ENCODE peak calls at places on chromosomes 16 and 17, in six cellular contexts. P is GM12892, R is GM12878, N is K562, T is H1, G is HepG2. D is an unnamed sample.

GRCh38 chr16:11682655-11683096 is 14.4 kb downstream of the SNN start:
- DNase-seq in P (no peak), T (no peak), N (no peak), G (no peak), R (no peak), D (no peak)

GRCh38 chr16:87317766-87318121 is 552 bp upstream of the C16orf95 start:
- DNase-seq in N (no peak), G (peak), R (no peak), P (peak), T (no peak), D (no peak)

GRCh38 chr17:28864991-28865849 is 10.4 kb downstream of the ERAL1 start:
- DNase-seq in R (no peak), G (peak), P (no peak), N (peak), T (no peak), D (no peak)

GRCh38 chr17:14805348-14805747 is 459.8 kb downstream of the PMP22 start:
- DNase-seq in R (no peak), T (no peak), P (no peak), N (no peak), G (peak), D (no peak)

GRCh38 chr17:47632991-47633390 is 16.7 kb upstream of the KPNB1 start:
- DNase-seq in R (no peak), P (no peak), T (no peak), G (no peak), N (no peak), D (no peak)

GRCh38 chr17:7021993-7022778 is 664 bp upstream of the BCL6B start:
- DNase-seq in N (peak), R (no peak), T (peak), P (peak), G (no peak), D (peak)

GRCh38 chr16:11743308-11744074 is 834 bp upstream of the TXNDC11 start:
- DNase-seq in T (no peak), P (no peak), G (peak), N (no peak), R (no peak), D (no peak)

GRCh38 chr17:34125010-34125409 is 130.1 kb upstream of the CCL2 start:
- DNase-seq in N (no peak), R (no peak), P (no peak), T (peak), G (no peak), D (no peak)

GRCh38 chr17:17351901-17352781 is 49.0 kb downstream of the NT5M start:
- DNase-seq in T (no peak), R (no peak), N (peak), G (peak), P (no peak), D (no peak)

GRCh38 chr16:23999663-24000062 is 163.9 kb downstream of the PRKCB start:
- DNase-seq in T (no peak), N (no peak), R (peak), P (no peak), G (no peak), D (no peak)

GRCh38 chr17:47192549-47192948 is 3.5 kb upstream of the CDC27 start:
- DNase-seq in R (peak), N (no peak), T (no peak), G (no peak), P (no peak), D (no peak)

GRCh38 chr16:89334461-89334860 is 117.0 kb downstream of the ZNF778 start:
- DNase-seq in P (no peak), N (no peak), G (no peak), R (no peak), T (no peak), D (no peak)

GRCh38 chr16:89170346-89171215 is 967 bp upstream of the CDH15 start:
- DNase-seq in T (peak), R (no peak), G (no peak), N (peak), P (no peak), D (no peak)

GRCh38 chr16:21650517-21650916 is 1.9 kb downstream of the IGSF6 start:
- DNase-seq in G (no peak), T (no peak), N (no peak), P (no peak), R (no peak), D (no peak)

GRCh38 chr16:66619534-66620418 is 15.3 kb downstream of the CMTM3 start:
- DNase-seq in P (no peak), R (no peak), N (no peak), T (no peak), G (no peak), D (no peak)

GRCh38 chr17:63407741-63408330 is 38.3 kb downstream of the CYB561 start:
- DNase-seq in G (no peak), R (no peak), N (no peak), P (no peak), T (no peak), D (no peak)

GRCh38 chr17:82356028-82356427 is 3.0 kb upstream of the TEX19 start:
- DNase-seq in N (no peak), T (no peak), G (no peak), P (no peak), R (no peak), D (no peak)

GRCh38 chr16:85781685-85782370 is 17.5 kb downstream of the EMC8 start:
- DNase-seq in R (no peak), N (no peak), G (peak), T (no peak), P (no peak), D (no peak)

GRCh38 chr17:42288078-42288984 is at the start of gene STAT5A:
- DNase-seq in P (peak), N (peak), T (peak), R (no peak), G (peak), D (peak)

GRCh38 chr16:68564367-68564985 is 25.4 kb downstream of the ZFP90 start:
- DNase-seq in G (no peak), R (no peak), T (no peak), P (no peak), N (no peak), D (no peak)

GRCh38 chr16:29757950-29758466 is 12.2 kb upstream of the C16orf54 start:
- DNase-seq in T (no peak), N (no peak), P (no peak), G (peak), R (no peak), D (no peak)

GRCh38 chr16:7839568-7839967 is 506.9 kb downstream of the RBFOX1 start:
- DNase-seq in R (no peak), N (no peak), G (no peak), T (no peak), P (no peak), D (no peak)

GRCh38 chr17:28247671-28248556 is 71.1 kb upstream of the TMEM97 start:
- DNase-seq in G (no peak), P (no peak), N (no peak), T (no peak), R (no peak), D (no peak)

GRCh38 chr17:69809331-69809730 is 265.7 kb upstream of the KCNJ16 start:
- DNase-seq in P (no peak), N (no peak), G (no peak), T (no peak), R (no peak), D (no peak)

GRCh38 chr16:24668481-24669001 is 60.9 kb upstream of the TNRC6A start:
- DNase-seq in T (no peak), G (no peak), P (no peak), R (no peak), N (no peak), D (no peak)

GRCh38 chr17:17928422-17929386 is 43.5 kb downstream of the TOM1L2 start:
- DNase-seq in G (no peak), P (no peak), R (no peak), T (no peak), N (no peak), D (no peak)

GRCh38 chr17:70629902-70630301 is 460.6 kb downstream of the KCNJ2 start:
- DNase-seq in P (no peak), T (no peak), N (no peak), G (no peak), R (no peak), D (no peak)

GRCh38 chr16:19252904-19253303 is 32.6 kb upstream of the CLEC19A start:
- DNase-seq in P (no peak), T (no peak), N (no peak), R (no peak), G (no peak), D (no peak)

GRCh38 chr17:31092475-31093064 is 2.2 kb upstream of the NF1 start:
- DNase-seq in T (no peak), R (no peak), P (no peak), G (no peak), N (no peak), D (no peak)

GRCh38 chr16:10584956-10585561 is 4.7 kb upstream of the EMP2 start:
- DNase-seq in G (no peak), N (no peak), T (no peak), R (no peak), P (no peak), D (no peak)

GRCh38 chr16:70725024-70725911 is 39.4 kb upstream of the MTSS2 start:
- DNase-seq in T (no peak), N (no peak), R (no peak), G (peak), P (no peak), D (no peak)

GRCh38 chr17:52383493-52384100 is 225.1 kb upstream of the CA10 start:
- DNase-seq in N (peak), R (no peak), G (peak), T (peak), P (peak), D (peak)

GRCh38 chr16:19131809-19132777 is 18.3 kb downstream of the ITPRIPL2 start:
- DNase-seq in R (no peak), T (no peak), P (no peak), G (no peak), N (no peak), D (no peak)

GRCh38 chr16:78446486-78446885 is 347.0 kb downstream of the WWOX start:
- DNase-seq in N (no peak), R (no peak), T (no peak), P (no peak), G (no peak), D (no peak)

GRCh38 chr17:78374631-78375274 is 3.7 kb upstream of the PGS1 start:
- DNase-seq in R (no peak), P (no peak), G (no peak), N (no peak), T (peak), D (no peak)

GRCh38 chr17:78377858-78378224 is 608 bp upstream of the PGS1 start:
- DNase-seq in T (no peak), N (no peak), R (no peak), G (no peak), P (no peak), D (no peak)

GRCh38 chr17:78376161-78376560 is 2.3 kb upstream of the PGS1 start:
- DNase-seq in N (no peak), G (no peak), P (no peak), T (no peak), R (no peak), D (no peak)

GRCh38 chr17:78374189-78374588 is 4.3 kb upstream of the PGS1 start:
- DNase-seq in P (no peak), G (no peak), R (no peak), N (no peak), T (no peak), D (no peak)

GRCh38 chr17:78375401-78376079 is 2.9 kb upstream of the PGS1 start:
- DNase-seq in R (no peak), N (no peak), P (no peak), G (peak), T (no peak), D (no peak)
- TF ChIP-seq POLR2A in R (no peak), N (no peak), P (no peak), G (no peak), T (no peak), D (no peak)

GRCh38 chr17:4475463-4475862 is 23.2 kb upstream of the SPNS2 start:
- DNase-seq in G (no peak), R (no peak), N (no peak), P (peak), T (no peak), D (no peak)
- TF ChIP-seq TAF1 in G (no peak), R (no peak), N (no peak), P (no peak), T (no peak), D (no peak)

DNA sequence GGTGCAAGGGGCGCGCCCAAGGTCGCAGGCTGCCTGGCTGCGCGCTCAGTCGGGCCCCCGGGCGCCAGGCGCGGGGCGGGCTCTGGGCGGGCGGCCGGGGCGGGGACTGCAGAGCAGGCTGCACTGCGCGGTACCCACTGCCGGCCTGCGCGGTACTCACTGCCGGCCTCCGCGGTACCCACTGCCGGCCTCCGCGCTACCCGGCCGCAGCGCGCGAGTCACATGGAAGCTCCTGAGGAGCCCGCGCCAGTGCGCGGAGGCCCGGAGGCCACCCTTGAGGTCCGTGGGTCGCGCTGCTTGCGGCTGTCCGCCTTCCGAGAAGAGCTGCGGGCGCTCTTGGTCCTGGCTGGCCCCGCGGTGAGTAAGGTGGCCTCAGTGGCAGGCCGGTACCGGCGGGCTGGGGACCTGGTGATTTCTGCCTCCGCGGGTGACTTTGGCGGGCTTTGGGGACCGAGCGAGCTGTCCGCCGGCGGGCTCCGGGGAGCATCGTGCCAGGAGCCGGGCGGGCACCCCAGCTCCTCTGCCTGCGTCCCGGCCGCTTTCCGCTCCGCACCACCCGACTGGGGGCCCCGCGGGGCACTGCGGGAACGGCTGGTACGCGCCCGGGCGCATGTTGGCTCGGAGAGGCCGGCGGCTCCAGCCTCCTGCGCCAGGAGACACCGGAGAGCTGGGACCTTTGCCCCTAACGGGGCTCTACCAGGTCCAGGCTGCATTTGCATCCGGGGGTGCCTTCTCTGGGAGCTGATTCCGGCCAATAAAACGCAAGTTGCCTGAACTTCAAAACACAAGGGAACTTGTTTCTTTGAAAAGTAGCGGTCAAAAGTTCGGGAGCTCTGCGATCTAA is at the start of gene SLC47A1:
- DNase-seq in R (no peak), T (peak), P (peak), N (no peak), G (peak), D (peak)
- TF ChIP-seq POLR2A in R (no peak), T (no peak), P (no peak), N (no peak), G (peak), D (peak)

GRCh38 chr17:64580384-64581307 is 73.9 kb downstream of the CEP95 start:
- DNase-seq in T (no peak), N (no peak), P (no peak), R (no peak), G (no peak), D (no peak)

GRCh38 chr17:64572682-64573154 is 65.9 kb downstream of the CEP95 start:
- DNase-seq in T (no peak), R (no peak), N (peak), G (peak), P (no peak), D (no peak)

GRCh38 chr17:64575431-64575830 is 68.7 kb downstream of the CEP95 start:
- DNase-seq in P (no peak), R (no peak), N (no peak), G (no peak), T (no peak), D (no peak)

GRCh38 chr17:64573214-64573613 is 66.4 kb downstream of the CEP95 start:
- DNase-seq in N (no peak), T (no peak), R (no peak), G (no peak), P (no peak), D (no peak)

GRCh38 chr17:64574646-64575045 is 67.9 kb downstream of the CEP95 start:
- DNase-seq in P (no peak), G (no peak), N (no peak), T (no peak), R (no peak), D (no peak)
- TF ChIP-seq TAF1 in P (no peak), G (no peak), N (no peak), T (no peak), R (no peak), D (no peak)

DNA sequence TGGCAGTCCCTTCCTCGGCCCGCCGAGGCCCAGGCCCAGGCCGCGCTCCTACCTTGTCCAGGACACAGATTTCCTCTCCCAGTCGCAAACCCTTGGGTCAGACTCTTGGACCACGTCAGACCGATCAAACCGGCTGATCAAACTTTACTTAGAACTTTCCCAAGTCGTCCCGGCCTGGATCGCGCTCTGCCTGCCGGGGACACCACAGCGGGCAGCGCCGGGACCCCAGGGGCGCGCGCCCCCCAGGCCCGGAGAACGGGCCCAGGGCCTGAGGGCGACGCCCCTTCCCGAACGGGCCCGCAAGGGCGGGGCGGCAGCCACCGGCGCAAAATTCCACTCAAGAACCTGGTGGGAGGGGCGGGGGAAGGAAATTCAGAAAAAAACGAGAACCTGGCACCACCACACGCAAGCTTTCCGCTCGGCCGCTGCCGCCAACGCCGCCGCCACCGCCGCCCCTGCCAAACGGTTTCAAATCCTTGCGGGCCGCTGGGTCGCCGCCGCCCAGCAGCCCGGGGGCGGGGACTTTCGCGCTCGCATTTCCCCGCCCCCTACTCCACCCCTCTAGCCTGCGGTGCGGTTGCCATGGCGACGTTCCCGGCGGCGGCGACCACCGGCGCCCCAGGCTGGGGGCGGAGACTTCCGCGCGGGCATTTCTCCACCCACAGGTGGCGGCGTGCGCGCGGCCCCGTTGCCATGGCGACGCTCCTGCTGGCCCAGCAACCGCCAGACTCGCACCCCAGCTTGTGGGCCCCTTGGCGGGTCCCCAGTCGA is at the start of gene CEP112:
- DNase-seq in P (peak), R (no peak), G (peak), N (peak), T (peak), D (peak)
- TF ChIP-seq POLR2A in P (no peak), R (no peak), G (peak), N (no peak), T (peak), D (no peak)

GRCh38 chr17:8753136-8753975 is 5.0 kb downstream of the SPDYE4 start:
- DNase-seq in P (no peak), T (peak), R (no peak), G (no peak), N (no peak), D (no peak)
- TF ChIP-seq TAF1 in P (no peak), T (no peak), R (no peak), G (no peak), N (no peak), D (no peak)

DNA sequence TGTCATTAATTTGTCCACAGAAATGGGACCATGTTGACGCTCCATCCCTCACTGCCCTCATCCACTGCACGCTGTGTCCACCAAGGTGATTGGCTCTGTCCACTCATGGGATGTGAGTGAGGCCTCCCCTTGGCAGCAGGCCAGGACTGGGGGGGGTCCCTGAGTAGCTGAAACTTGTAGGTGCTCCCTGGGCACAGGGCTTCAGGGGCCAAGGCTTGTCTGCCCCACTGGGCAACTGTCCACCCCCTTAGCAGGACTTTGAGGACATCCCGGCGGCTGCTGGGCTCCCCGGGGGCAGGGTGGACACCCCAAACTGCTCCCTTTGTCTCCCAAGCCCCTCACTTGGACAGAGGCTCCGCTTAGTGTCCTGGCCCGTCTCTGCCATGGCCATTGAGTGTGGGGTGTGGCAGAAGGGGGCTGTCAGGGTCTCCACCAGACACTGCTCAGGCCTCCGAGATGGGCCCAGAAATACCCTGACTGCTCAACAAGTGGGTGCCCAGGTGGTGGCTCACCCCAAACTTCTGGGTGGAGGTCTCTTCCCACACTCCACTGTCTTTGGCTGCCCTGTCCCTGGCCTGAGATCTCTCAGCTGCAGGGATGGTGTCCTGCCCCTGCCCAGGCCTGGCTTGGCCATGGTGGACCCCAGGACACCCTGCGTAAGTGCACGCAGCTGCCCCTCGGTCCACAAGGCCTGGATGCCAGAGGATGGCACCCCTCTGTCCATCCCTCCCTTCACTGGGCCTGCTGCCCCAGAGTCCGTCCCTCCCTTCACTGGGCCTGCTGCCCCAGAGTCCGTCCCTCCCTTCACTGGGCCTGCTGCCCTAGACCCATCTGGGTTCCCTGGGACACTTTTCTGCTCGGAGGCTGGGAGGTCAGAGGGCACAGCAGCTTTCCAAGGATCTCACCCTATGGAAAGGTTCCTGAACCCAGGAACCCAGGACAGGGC is 2.9 kb upstream of the RAB40C start:
- DNase-seq in R (no peak), N (no peak), P (no peak), G (no peak), T (no peak), D (no peak)
- TF ChIP-seq POLR2A in R (peak), N (peak), P (no peak), G (peak), T (peak), D (peak)